ENCODE peak calls at places on chromosome X, in four cellular contexts. A is WTC11, V is HepG2, C is K562. Q is an unnamed sample.

GRCh38 chrX:133414399-133415275 is 652 bp downstream of the GPC4 start:
- DNase-seq in V (no peak), A (peak), C (no peak), Q (no peak)

GRCh38 chrX:2848806-2849420 is 20.2 kb downstream of the GYG2 start:
- DNase-seq in V (peak), A (no peak), C (no peak), Q (no peak)

GRCh38 chrX:50594788-50595187 is 124.2 kb upstream of the DGKK start:
- DNase-seq in C (no peak), V (no peak), A (peak), Q (no peak)

GRCh38 chrX:76172325-76172887 is 456 bp upstream of the PBDC1 start:
- DNase-seq in V (no peak), A (no peak), C (no peak), Q (no peak)

GRCh38 chrX:148929686-148930085 is 429.3 kb downstream of the AFF2 start:
- DNase-seq in V (no peak), C (no peak), A (no peak), Q (no peak)

GRCh38 chrX:135520022-135520552 is 373 bp upstream of the INTS6L start:
- DNase-seq in C (no peak), A (no peak), V (no peak), Q (no peak)

GRCh38 chrX:118455013-118455412 is 40.6 kb upstream of the DOCK11 start:
- DNase-seq in A (no peak), V (no peak), C (no peak), Q (no peak)

GRCh38 chrX:6244666-6245065 is 16.0 kb upstream of the NLGN4X start:
- DNase-seq in V (no peak), A (no peak), C (no peak), Q (no peak)

GRCh38 chrX:140713174-140713539 is 3.6 kb downstream of the LINC00632 start:
- DNase-seq in V (no peak), A (no peak), C (no peak), Q (no peak)

GRCh38 chrX:139126493-139126892 is 404.0 kb upstream of the F9 start:
- DNase-seq in C (peak), A (peak), V (peak), Q (no peak)

GRCh38 chrX:69362889-69363288 is 141.2 kb upstream of the NALF2 start:
- DNase-seq in V (no peak), C (no peak), A (no peak), Q (no peak)

GRCh38 chrX:112197845-112198244 is 115.3 kb upstream of the TRPC5 start:
- DNase-seq in C (peak), A (no peak), V (no peak), Q (no peak)

GRCh38 chrX:135432881-135433521 is 11.3 kb downstream of the SMIM10L2A start:
- DNase-seq in C (no peak), A (no peak), V (no peak), Q (no peak)

GRCh38 chrX:6067600-6067999 is 161.1 kb downstream of the NLGN4X start:
- DNase-seq in C (no peak), V (no peak), A (no peak), Q (no peak)

GRCh38 chrX:2647627-2648026 is 43.5 kb upstream of the CD99 start:
- DNase-seq in A (no peak), V (no peak), C (no peak), Q (no peak)

DNA sequence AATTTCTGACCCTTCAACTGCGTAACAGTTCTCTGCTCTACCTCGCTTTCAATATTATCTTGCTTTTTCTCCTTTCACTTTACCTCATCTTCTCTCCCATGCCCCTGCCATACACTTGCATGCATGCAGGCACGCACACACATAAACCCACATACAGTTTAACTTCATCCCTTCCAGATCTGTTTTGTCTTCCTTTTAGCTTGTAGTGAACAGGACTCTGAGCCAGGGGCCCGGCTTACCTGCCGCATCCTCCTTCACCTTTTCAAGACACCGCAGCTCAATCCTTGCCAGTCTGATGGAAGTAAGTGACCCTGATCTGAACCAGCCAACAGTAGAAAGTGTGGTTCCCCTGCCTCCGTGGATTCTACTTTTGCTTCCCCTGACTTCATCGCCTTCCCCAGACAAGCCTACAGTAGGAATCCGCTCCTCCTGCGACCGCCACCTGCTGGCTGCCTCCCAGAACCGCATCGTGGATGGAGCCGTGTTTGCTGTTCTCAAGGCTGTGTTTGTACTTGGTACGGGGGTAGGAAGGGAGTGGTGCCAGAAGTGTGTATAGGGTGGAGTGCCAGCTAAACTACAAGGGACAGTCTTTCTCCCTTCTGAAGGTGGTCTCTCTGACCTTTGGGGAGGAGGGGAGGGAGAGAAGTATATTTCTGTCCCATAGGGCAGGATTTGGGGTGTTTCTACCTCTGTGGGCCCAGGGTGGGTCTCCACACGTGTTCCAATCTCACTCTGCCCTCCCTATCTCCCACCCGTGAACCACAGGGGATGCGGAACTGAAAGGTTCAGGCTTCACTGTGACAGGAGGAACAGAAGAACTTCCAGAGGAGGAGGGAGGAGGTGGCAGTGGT is 10.7 kb downstream of the MED12 start:
- DNase-seq in V (peak), A (peak), C (peak), Q (no peak)
- TF ChIP-seq CBFB in V (no peak), A (no peak), C (no peak), Q (no peak)

DNA sequence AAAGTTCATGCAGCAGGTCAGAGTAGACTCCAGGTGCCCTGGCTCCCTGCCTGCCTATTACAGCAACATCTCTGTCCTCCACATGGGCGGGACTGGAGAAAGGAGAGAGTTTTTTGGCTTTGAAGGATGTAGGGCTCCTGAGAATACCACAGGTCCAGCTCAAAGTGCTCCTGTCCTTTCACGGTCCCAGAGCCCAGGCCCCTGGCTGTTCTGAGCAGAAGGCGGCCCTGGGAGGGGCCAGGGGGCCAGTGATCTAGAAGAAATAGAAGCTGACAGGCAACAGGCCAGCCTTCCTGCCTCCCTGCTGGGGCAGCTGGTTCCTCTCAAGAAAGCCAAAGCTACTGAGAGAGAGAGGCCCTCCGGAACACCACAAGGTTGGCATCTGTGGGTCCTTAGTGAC is 929 bp upstream of the IQSEC2 start:
- DNase-seq in C (no peak), A (no peak), V (no peak), Q (no peak)
- TF ChIP-seq CBFB in C (no peak), A (no peak), V (no peak), Q (no peak)

GRCh38 chrX:46375831-46376230 is 169.4 kb downstream of the ZNF674 start:
- DNase-seq in V (no peak), C (no peak), A (no peak), Q (no peak)

GRCh38 chrX:46380148-46380752 is 165.0 kb downstream of the ZNF674 start:
- DNase-seq in V (no peak), C (no peak), A (no peak), Q (no peak)

GRCh38 chrX:46376246-46376885 is 168.9 kb downstream of the ZNF674 start:
- DNase-seq in A (peak), C (peak), V (peak), Q (no peak)

DNA sequence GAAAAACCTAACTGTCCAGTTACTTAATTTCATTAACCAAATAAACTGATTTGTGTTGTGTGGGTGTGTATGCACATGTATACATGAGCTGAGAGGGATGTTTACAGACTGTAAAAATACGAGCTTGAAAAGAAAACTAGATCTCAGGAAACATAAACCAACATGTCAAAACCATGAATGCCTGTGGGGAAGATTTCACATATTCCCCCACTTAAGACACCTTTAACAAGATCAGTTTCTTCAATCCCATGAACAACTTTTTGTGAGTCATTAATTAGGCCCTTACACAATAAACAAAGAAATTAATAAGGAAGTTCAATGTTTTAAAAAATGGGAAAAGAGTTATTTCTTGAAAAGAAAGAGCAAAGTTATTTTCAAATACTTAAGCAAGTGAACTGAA is 170.8 kb downstream of the ZNF674 start:
- DNase-seq in C (no peak), A (no peak), V (no peak), Q (no peak)
- TF ChIP-seq CBFB in C (no peak), A (no peak), V (no peak), Q (no peak)

DNA sequence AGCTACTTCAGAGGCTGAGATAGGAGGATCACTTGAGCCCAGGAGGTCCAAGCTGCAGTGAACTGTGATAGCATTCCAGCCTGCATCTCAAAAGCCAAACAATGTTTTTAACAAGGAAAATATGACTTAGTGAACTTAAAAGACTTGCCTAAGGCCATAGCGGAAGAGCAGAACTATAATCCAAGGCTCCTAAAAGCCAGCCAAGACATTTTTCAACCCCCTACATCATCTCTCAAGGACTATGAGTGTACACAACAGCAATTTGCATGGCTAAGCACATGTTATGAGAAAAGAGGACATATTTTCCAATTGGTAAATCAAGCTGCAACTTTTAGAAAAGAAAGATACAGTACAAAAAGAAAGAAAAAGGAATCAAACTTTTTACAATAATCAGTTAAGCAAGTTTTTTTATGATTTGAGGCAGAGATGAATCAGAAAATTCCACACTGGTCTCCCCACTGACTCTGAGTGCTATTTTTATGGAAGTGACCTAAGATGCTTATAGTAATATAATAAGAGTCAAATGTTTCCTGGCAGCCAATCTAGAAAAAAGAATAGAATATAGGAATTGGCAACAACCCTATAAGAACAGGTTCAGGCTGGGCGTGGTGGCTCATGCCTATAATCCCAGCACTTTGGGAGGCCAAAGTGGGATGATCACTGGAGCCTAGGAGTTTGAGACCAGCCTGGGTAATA is 9.8 kb upstream of the ACOT9 start:
- DNase-seq in V (no peak), C (no peak), A (no peak), Q (no peak)
- TF ChIP-seq CBFB in V (no peak), C (no peak), A (no peak), Q (no peak)

DNA sequence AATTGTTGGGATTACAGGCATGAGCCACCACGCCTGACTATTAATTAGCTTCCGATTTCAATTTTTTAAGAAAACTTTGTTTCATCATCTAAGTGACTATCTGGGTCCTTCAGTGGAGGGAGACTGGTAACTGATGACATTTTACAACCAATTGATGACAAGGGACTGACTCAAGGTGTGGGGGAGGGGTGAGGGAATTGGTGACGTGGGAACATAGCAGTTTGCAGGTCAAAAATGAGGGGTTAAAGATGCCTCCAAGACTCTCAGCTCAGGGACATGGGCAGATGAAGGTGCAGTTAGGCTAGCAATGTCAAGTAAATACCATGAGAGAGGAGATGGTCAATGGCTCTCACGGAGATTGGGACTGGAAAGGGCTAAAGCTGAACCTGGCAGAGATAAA is 5.7 kb upstream of the FAM9C start:
- DNase-seq in C (no peak), A (no peak), V (no peak), Q (no peak)
- TF ChIP-seq CBFB in C (no peak), A (no peak), V (no peak), Q (no peak)

GRCh38 chrX:116749943-116750342 is 287.2 kb upstream of the CT83 start:
- DNase-seq in C (no peak), A (no peak), V (no peak), Q (no peak)
- TF ChIP-seq CBFB in C (no peak), A (no peak), V (no peak), Q (no peak)